ENCODE peak calls at places on chromosomes 4 and X, in four cellular contexts. C is H1, S is K562, Y is HepG2. L is an unnamed sample.

GRCh38 chrX:29728639-29729038 is 486.7 kb upstream of the MAGEB2 start:
- DNase-seq in S (no peak), C (no peak), Y (no peak), L (no peak)

GRCh38 chr4:87734936-87735335 is 64.4 kb upstream of the IBSP start:
- DNase-seq in Y (no peak), C (no peak), S (no peak), L (no peak)

GRCh38 chrX:49042581-49043219 is 457 bp downstream of the TFE3 start:
- DNase-seq in S (no peak), C (no peak), Y (no peak), L (no peak)

GRCh38 chr4:147518846-147519767 is 38.2 kb downstream of the EDNRA start:
- DNase-seq in C (no peak), Y (peak; percentile 39), S (peak; percentile 37), L (peak; percentile 28)

GRCh38 chrX:132413459-132413858 is 75.4 kb downstream of the MBNL3 start:
- DNase-seq in C (no peak), Y (peak; percentile 82), S (peak; percentile 39), L (no peak)

GRCh38 chr4:166172619-166173018 is 299.6 kb downstream of the TLL1 start:
- DNase-seq in S (no peak), Y (no peak), C (no peak), L (no peak)

GRCh38 chr4:63212075-63212474 is 1197.2 kb downstream of the TECRL start:
- DNase-seq in Y (no peak), S (no peak), C (no peak), L (no peak)

GRCh38 chrX:35380808-35381700 is 417.1 kb upstream of the MAGEB16 start:
- DNase-seq in Y (peak; percentile 0), C (no peak), S (no peak), L (peak; percentile 23)

GRCh38 chr4:6019316-6020263 is 1.4 kb upstream of the C4orf50 start:
- DNase-seq in S (peak; percentile 67), C (no peak), Y (peak; percentile 27), L (no peak)

GRCh38 chrX:69988955-69989394 is 60.8 kb downstream of the AWAT2 start:
- DNase-seq in C (no peak), Y (no peak), S (no peak), L (no peak)

GRCh38 chr4:60531790-60532189 is 668.3 kb upstream of the ADGRL3 start:
- DNase-seq in C (no peak), S (no peak), Y (no peak), L (no peak)

GRCh38 chr4:72031868-72032619 is at the start of gene NPFFR2:
- DNase-seq in C (peak; percentile 29), Y (no peak), S (peak; percentile 7), L (no peak)

GRCh38 chrX:107716045-107716684 is 59.4 kb downstream of the TSC22D3 start:
- DNase-seq in S (no peak), Y (no peak), C (no peak), L (no peak)

GRCh38 chrX:103585421-103586313 is at the start of gene TCEAL4:
- DNase-seq in C (no peak), S (peak; percentile 6), Y (no peak), L (no peak)

GRCh38 chr4:161714022-161714751 is 449.6 kb downstream of the FSTL5 start:
- DNase-seq in Y (no peak), C (no peak), S (no peak), L (no peak)

GRCh38 chr4:2172161-2172560 is 69.8 kb downstream of the HAUS3 start:
- DNase-seq in Y (no peak), S (no peak), C (no peak), L (no peak)

GRCh38 chr4:47462799-47463234 is 685 bp downstream of the COMMD8 start:
- DNase-seq in S (no peak), C (no peak), Y (no peak), L (no peak)

GRCh38 chr4:128528793-128529553 is 241.4 kb upstream of the PGRMC2 start:
- DNase-seq in S (no peak), C (peak; percentile 58), Y (peak; percentile 58), L (no peak)

GRCh38 chrX:129577473-129577872 is 37.4 kb downstream of the OCRL start:
- DNase-seq in Y (no peak), S (peak; percentile 64), C (no peak), L (no peak)

GRCh38 chrX:32116047-32116446 is 1044.2 kb upstream of the FTHL17 start:
- DNase-seq in C (peak; percentile 1), S (peak; percentile 6), Y (no peak), L (no peak)

GRCh38 chrX:11665144-11666040 is at the start of gene ARHGAP6:
- DNase-seq in C (no peak), S (no peak), Y (no peak), L (no peak)

GRCh38 chr4:188778880-188779279 is 639.6 kb downstream of the TRIML1 start:
- DNase-seq in C (no peak), S (no peak), Y (no peak), L (no peak)

GRCh38 chr4:17058506-17058905 is 160.1 kb upstream of the LDB2 start:
- DNase-seq in Y (no peak), C (no peak), S (no peak), L (no peak)

GRCh38 chr4:76723916-76724315 is 174.0 kb downstream of the SOWAHB start:
- DNase-seq in S (no peak), Y (no peak), C (no peak), L (no peak)

GRCh38 chr4:14415146-14415545 is 587.1 kb upstream of the CPEB2 start:
- DNase-seq in Y (no peak), C (no peak), S (no peak), L (no peak)

GRCh38 chr4:99447079-99447478 is 11.9 kb upstream of the ADH7 start:
- DNase-seq in C (no peak), S (peak; percentile 11), Y (no peak), L (peak; percentile 34)

GRCh38 chr4:54382623-54383022 is 153.5 kb downstream of the PDGFRA start:
- DNase-seq in Y (no peak), C (no peak), S (no peak), L (no peak)

GRCh38 chrX:51891821-51892551 is 1.4 kb upstream of the MAGED1 start:
- DNase-seq in S (no peak), Y (no peak), C (no peak), L (no peak)

GRCh38 chrX:130497531-130497930 is 95.7 kb downstream of the RBMX2 start:
- DNase-seq in C (no peak), S (no peak), Y (no peak), L (no peak)

GRCh38 chr4:4507923-4508322 is 33.9 kb downstream of the STX18 start:
- DNase-seq in S (peak; percentile 17), Y (peak; percentile 2), C (no peak), L (no peak)

GRCh38 chr4:1053080-1053661 is 41.7 kb downstream of the FGFRL1 start:
- DNase-seq in S (no peak), C (no peak), Y (no peak), L (no peak)

GRCh38 chr4:38185406-38185805 is 225.2 kb downstream of the PTTG2 start:
- DNase-seq in C (no peak), Y (no peak), S (no peak), L (no peak)
- TF ChIP-seq BRCA1 in C (no peak), Y (no peak), S (no peak), L (no peak)

GRCh38 chrX:135425566-135425965 is 3.8 kb downstream of the SMIM10L2A start:
- DNase-seq in S (no peak), Y (no peak), C (no peak), L (no peak)

GRCh38 chrX:135421932-135422809 is at the start of gene SMIM10L2A:
- DNase-seq in Y (no peak), S (no peak), C (no peak), L (no peak)

GRCh38 chrX:135424469-135424868 is 2.7 kb downstream of the SMIM10L2A start:
- DNase-seq in S (no peak), Y (no peak), C (no peak), L (no peak)

GRCh38 chrX:135421537-135421931 is 210 bp upstream of the SMIM10L2A start:
- DNase-seq in Y (no peak), S (peak; percentile 92), C (peak; percentile 51), L (peak; percentile 19)

DNA sequence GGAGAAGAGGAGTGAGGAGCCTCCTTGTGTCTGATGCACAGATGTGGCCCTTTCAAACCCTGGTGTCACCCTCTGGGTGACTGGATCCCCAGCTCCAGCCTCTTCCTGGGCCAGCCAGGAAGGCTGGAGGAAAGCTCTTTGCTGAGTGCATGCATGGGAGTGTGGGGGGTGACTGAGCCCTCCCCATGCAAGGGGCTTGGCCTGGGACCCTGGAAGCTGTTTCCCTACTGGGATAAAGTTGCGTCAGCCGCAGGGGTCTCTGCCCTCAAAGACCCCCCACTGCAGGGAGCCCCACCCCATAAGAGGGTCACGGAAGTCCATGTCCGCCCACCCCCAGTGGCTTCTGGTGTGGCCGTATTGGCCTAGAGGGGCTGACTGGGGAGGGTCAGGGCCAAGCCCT is 3.3 kb downstream of the SMIM10L2A start:
- DNase-seq in C (no peak), Y (no peak), S (no peak), L (no peak)
- TF ChIP-seq BRCA1 in C (no peak), Y (no peak), S (no peak), L (no peak)

DNA sequence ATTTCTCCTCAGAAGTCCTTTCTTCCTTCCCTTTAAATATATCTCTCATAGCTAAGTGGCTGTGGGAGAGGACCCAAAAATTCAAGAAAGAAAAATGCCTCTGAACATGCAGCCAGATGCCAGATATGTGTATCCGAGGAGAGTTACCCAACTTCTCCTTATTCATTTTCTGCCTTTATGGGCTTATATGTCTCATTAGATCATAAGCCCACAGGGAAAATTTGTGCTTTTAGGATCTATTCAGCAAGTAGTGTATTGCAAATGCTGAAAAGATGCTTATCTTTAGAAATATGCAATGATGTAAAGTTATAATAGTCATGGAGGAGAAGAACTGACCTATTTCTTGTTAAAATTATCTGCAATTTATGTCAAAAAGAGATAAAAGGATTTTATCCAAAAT is 371.8 kb upstream of the NOCT start:
- DNase-seq in S (no peak), Y (no peak), C (no peak), L (no peak)
- TF ChIP-seq BRCA1 in S (no peak), Y (no peak), C (no peak), L (no peak)

DNA sequence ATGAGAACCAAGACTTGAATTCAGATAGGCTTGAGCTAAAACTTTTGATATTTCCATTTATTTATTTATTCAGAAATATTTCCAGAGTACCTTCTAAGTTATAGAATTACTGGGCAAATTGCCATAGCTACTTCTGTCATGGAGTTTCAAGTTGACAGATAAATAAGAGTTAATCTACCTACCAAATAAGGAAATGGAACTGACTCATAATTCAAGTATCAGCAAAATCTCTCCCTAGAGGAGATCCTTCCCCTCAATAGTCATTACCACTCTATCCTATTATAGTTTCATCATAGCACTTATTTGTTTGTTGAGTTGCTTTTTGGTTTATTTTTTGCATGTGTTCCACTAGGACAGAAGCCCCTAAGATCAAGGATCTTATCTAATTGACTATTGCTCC is 48.8 kb upstream of the CCSER1 start:
- DNase-seq in S (no peak), Y (no peak), C (no peak), L (no peak)
- TF ChIP-seq BRCA1 in S (no peak), Y (no peak), C (no peak), L (no peak)

GRCh38 chrX:71991164-71991563 is 80.5 kb downstream of the NHSL2 start:
- DNase-seq in Y (no peak), S (no peak), C (no peak), L (no peak)
- TF ChIP-seq BRCA1 in Y (no peak), S (no peak), C (no peak), L (no peak)